ENCODE peak calls at places on chromosomes 2 and 18, in nine cellular contexts. One of them, this sample, is unnamed.

GRCh38 chr18:37276111-37276510 is 289.5 kb downstream of the CELF4 start:
- DNase-seq in T follicular helper cell: no peak
- DNase-seq in NCI-H1930: no peak
- DNase-seq in WTC11: no peak
- DNase-seq in neural crest cell: no peak
- DNase-seq in stimulated activated CD4-positive, alpha-beta T cell treated with anti-CD3 and anti-CD28 coated beads, Interleukin-15, amount 100 ng/mL, for 24 hours: no peak
- DNase-seq in right atrium auricular region: no peak
- DNase-seq in A172: no peak
- DNase-seq in suprapubic skin: no peak
- DNase-seq in this sample: no peak

GRCh38 chr2:134468093-134468640 is 214.3 kb downstream of the MGAT5 start:
- DNase-seq in neural crest cell: no peak
- DNase-seq in WTC11: no peak
- DNase-seq in suprapubic skin: no peak
- DNase-seq in NCI-H1930: no peak
- DNase-seq in T follicular helper cell: no peak
- DNase-seq in A172: no peak
- DNase-seq in right atrium auricular region: peak
- DNase-seq in stimulated activated CD4-positive, alpha-beta T cell treated with anti-CD3 and anti-CD28 coated beads, Interleukin-15, amount 100 ng/mL, for 24 hours: no peak
- DNase-seq in this sample: no peak

GRCh38 chr2:135798275-135798705 is 38.7 kb downstream of the LCT start:
- DNase-seq in A172: no peak
- DNase-seq in T follicular helper cell: no peak
- DNase-seq in WTC11: no peak
- DNase-seq in right atrium auricular region: no peak
- DNase-seq in suprapubic skin: no peak
- DNase-seq in stimulated activated CD4-positive, alpha-beta T cell treated with anti-CD3 and anti-CD28 coated beads, Interleukin-15, amount 100 ng/mL, for 24 hours: no peak
- DNase-seq in neural crest cell: no peak
- DNase-seq in NCI-H1930: no peak
- DNase-seq in this sample: no peak

GRCh38 chr2:59926706-59927105 is 626.7 kb downstream of the BCL11A start:
- DNase-seq in A172: no peak
- DNase-seq in stimulated activated CD4-positive, alpha-beta T cell treated with anti-CD3 and anti-CD28 coated beads, Interleukin-15, amount 100 ng/mL, for 24 hours: no peak
- DNase-seq in right atrium auricular region: no peak
- DNase-seq in NCI-H1930: no peak
- DNase-seq in WTC11: no peak
- DNase-seq in suprapubic skin: no peak
- DNase-seq in T follicular helper cell: no peak
- DNase-seq in neural crest cell: no peak
- DNase-seq in this sample: no peak

GRCh38 chr18:53534695-53535094 is 689.8 kb downstream of the MBD2 start:
- DNase-seq in right atrium auricular region: no peak
- DNase-seq in NCI-H1930: no peak
- DNase-seq in suprapubic skin: no peak
- DNase-seq in neural crest cell: no peak
- DNase-seq in stimulated activated CD4-positive, alpha-beta T cell treated with anti-CD3 and anti-CD28 coated beads, Interleukin-15, amount 100 ng/mL, for 24 hours: no peak
- DNase-seq in WTC11: no peak
- DNase-seq in A172: no peak
- DNase-seq in T follicular helper cell: no peak
- DNase-seq in this sample: no peak

GRCh38 chr2:171200469-171200868 is 39.8 kb upstream of the TLK1 start:
- DNase-seq in neural crest cell: no peak
- DNase-seq in T follicular helper cell: no peak
- DNase-seq in WTC11: no peak
- DNase-seq in stimulated activated CD4-positive, alpha-beta T cell treated with anti-CD3 and anti-CD28 coated beads, Interleukin-15, amount 100 ng/mL, for 24 hours: no peak
- DNase-seq in right atrium auricular region: no peak
- DNase-seq in suprapubic skin: no peak
- DNase-seq in NCI-H1930: no peak
- DNase-seq in A172: no peak
- DNase-seq in this sample: no peak

GRCh38 chr18:62881509-62882016 is 166.2 kb downstream of the PHLPP1 start:
- DNase-seq in suprapubic skin: no peak
- DNase-seq in T follicular helper cell: no peak
- DNase-seq in stimulated activated CD4-positive, alpha-beta T cell treated with anti-CD3 and anti-CD28 coated beads, Interleukin-15, amount 100 ng/mL, for 24 hours: peak
- DNase-seq in WTC11: no peak
- DNase-seq in NCI-H1930: peak
- DNase-seq in right atrium auricular region: peak
- DNase-seq in neural crest cell: no peak
- DNase-seq in A172: peak
- DNase-seq in this sample: no peak

GRCh38 chr2:19673213-19673791 is 228.5 kb downstream of the TTC32 start:
- DNase-seq in neural crest cell: no peak
- DNase-seq in A172: peak
- DNase-seq in WTC11: no peak
- DNase-seq in T follicular helper cell: no peak
- DNase-seq in stimulated activated CD4-positive, alpha-beta T cell treated with anti-CD3 and anti-CD28 coated beads, Interleukin-15, amount 100 ng/mL, for 24 hours: no peak
- DNase-seq in NCI-H1930: no peak
- DNase-seq in suprapubic skin: no peak
- DNase-seq in right atrium auricular region: no peak
- DNase-seq in this sample: peak

GRCh38 chr2:15807418-15808220 is 132.7 kb upstream of the MYCN start:
- DNase-seq in T follicular helper cell: no peak
- DNase-seq in neural crest cell: no peak
- DNase-seq in NCI-H1930: no peak
- DNase-seq in WTC11: no peak
- DNase-seq in suprapubic skin: no peak
- DNase-seq in A172: no peak
- DNase-seq in stimulated activated CD4-positive, alpha-beta T cell treated with anti-CD3 and anti-CD28 coated beads, Interleukin-15, amount 100 ng/mL, for 24 hours: no peak
- DNase-seq in right atrium auricular region: no peak
- DNase-seq in this sample: no peak

GRCh38 chr2:242085941-242086621 is 216.6 kb downstream of the RTP5 start:
- DNase-seq in A172: no peak
- DNase-seq in NCI-H1930: no peak
- DNase-seq in WTC11: no peak
- DNase-seq in suprapubic skin: peak
- DNase-seq in right atrium auricular region: no peak
- DNase-seq in T follicular helper cell: no peak
- DNase-seq in neural crest cell: no peak
- DNase-seq in stimulated activated CD4-positive, alpha-beta T cell treated with anti-CD3 and anti-CD28 coated beads, Interleukin-15, amount 100 ng/mL, for 24 hours: peak
- DNase-seq in this sample: peak

GRCh38 chr18:66083078-66083477 is 332.3 kb downstream of the CDH7 start:
- DNase-seq in neural crest cell: no peak
- DNase-seq in WTC11: no peak
- DNase-seq in stimulated activated CD4-positive, alpha-beta T cell treated with anti-CD3 and anti-CD28 coated beads, Interleukin-15, amount 100 ng/mL, for 24 hours: no peak
- DNase-seq in A172: no peak
- DNase-seq in T follicular helper cell: no peak
- DNase-seq in NCI-H1930: no peak
- DNase-seq in right atrium auricular region: no peak
- DNase-seq in suprapubic skin: no peak
- DNase-seq in this sample: no peak

GRCh38 chr2:108533832-108534576 is at the start of gene LIMS1:
- DNase-seq in A172: peak
- DNase-seq in right atrium auricular region: peak
- DNase-seq in NCI-H1930: peak
- DNase-seq in neural crest cell: peak
- DNase-seq in suprapubic skin: peak
- DNase-seq in T follicular helper cell: peak
- DNase-seq in WTC11: peak
- DNase-seq in stimulated activated CD4-positive, alpha-beta T cell treated with anti-CD3 and anti-CD28 coated beads, Interleukin-15, amount 100 ng/mL, for 24 hours: peak
- DNase-seq in this sample: peak

GRCh38 chr2:79876430-79876829 is 363.6 kb downstream of the CTNNA2 start:
- DNase-seq in A172: peak
- DNase-seq in neural crest cell: no peak
- DNase-seq in right atrium auricular region: no peak
- DNase-seq in WTC11: no peak
- DNase-seq in stimulated activated CD4-positive, alpha-beta T cell treated with anti-CD3 and anti-CD28 coated beads, Interleukin-15, amount 100 ng/mL, for 24 hours: no peak
- DNase-seq in T follicular helper cell: no peak
- DNase-seq in NCI-H1930: peak
- DNase-seq in suprapubic skin: no peak
- DNase-seq in this sample: peak

GRCh38 chr2:187774551-187775071 is 220.4 kb upstream of the TFPI start:
- DNase-seq in A172: peak
- DNase-seq in NCI-H1930: no peak
- DNase-seq in right atrium auricular region: no peak
- DNase-seq in WTC11: no peak
- DNase-seq in suprapubic skin: no peak
- DNase-seq in T follicular helper cell: no peak
- DNase-seq in stimulated activated CD4-positive, alpha-beta T cell treated with anti-CD3 and anti-CD28 coated beads, Interleukin-15, amount 100 ng/mL, for 24 hours: no peak
- DNase-seq in neural crest cell: no peak
- DNase-seq in this sample: no peak

GRCh38 chr18:48832961-48833700 is 117.6 kb downstream of the SMAD7 start:
- DNase-seq in NCI-H1930: no peak
- DNase-seq in T follicular helper cell: no peak
- DNase-seq in WTC11: peak
- DNase-seq in neural crest cell: no peak
- DNase-seq in suprapubic skin: no peak
- DNase-seq in A172: peak
- DNase-seq in right atrium auricular region: peak
- DNase-seq in stimulated activated CD4-positive, alpha-beta T cell treated with anti-CD3 and anti-CD28 coated beads, Interleukin-15, amount 100 ng/mL, for 24 hours: peak
- DNase-seq in this sample: peak

GRCh38 chr2:191811807-191812602 is 34.9 kb downstream of the CAVIN2 start:
- DNase-seq in right atrium auricular region: peak
- DNase-seq in stimulated activated CD4-positive, alpha-beta T cell treated with anti-CD3 and anti-CD28 coated beads, Interleukin-15, amount 100 ng/mL, for 24 hours: peak
- DNase-seq in neural crest cell: peak
- DNase-seq in NCI-H1930: peak
- DNase-seq in T follicular helper cell: no peak
- DNase-seq in suprapubic skin: no peak
- DNase-seq in A172: peak
- DNase-seq in WTC11: peak
- DNase-seq in this sample: peak

GRCh38 chr2:6922201-6922656 is 5.0 kb downstream of the RNF144A start:
- DNase-seq in right atrium auricular region: no peak
- DNase-seq in NCI-H1930: no peak
- DNase-seq in neural crest cell: no peak
- DNase-seq in stimulated activated CD4-positive, alpha-beta T cell treated with anti-CD3 and anti-CD28 coated beads, Interleukin-15, amount 100 ng/mL, for 24 hours: no peak
- DNase-seq in A172: peak
- DNase-seq in WTC11: no peak
- DNase-seq in suprapubic skin: no peak
- DNase-seq in T follicular helper cell: no peak
- DNase-seq in this sample: peak

GRCh38 chr2:207828361-207829057 is 58.8 kb upstream of the FZD5 start:
- DNase-seq in neural crest cell: no peak
- DNase-seq in stimulated activated CD4-positive, alpha-beta T cell treated with anti-CD3 and anti-CD28 coated beads, Interleukin-15, amount 100 ng/mL, for 24 hours: no peak
- DNase-seq in right atrium auricular region: no peak
- DNase-seq in suprapubic skin: no peak
- DNase-seq in WTC11: no peak
- DNase-seq in NCI-H1930: no peak
- DNase-seq in A172: peak
- DNase-seq in T follicular helper cell: no peak
- DNase-seq in this sample: peak

GRCh38 chr18:8952796-8953760 is 149.4 kb upstream of the NDUFV2 start:
- DNase-seq in T follicular helper cell: no peak
- DNase-seq in stimulated activated CD4-positive, alpha-beta T cell treated with anti-CD3 and anti-CD28 coated beads, Interleukin-15, amount 100 ng/mL, for 24 hours: no peak
- DNase-seq in WTC11: no peak
- DNase-seq in right atrium auricular region: no peak
- DNase-seq in A172: no peak
- DNase-seq in suprapubic skin: no peak
- DNase-seq in NCI-H1930: no peak
- DNase-seq in neural crest cell: no peak
- DNase-seq in this sample: no peak

GRCh38 chr2:222318026-222318711 is 19.4 kb upstream of the PAX3 start:
- DNase-seq in T follicular helper cell: peak
- DNase-seq in stimulated activated CD4-positive, alpha-beta T cell treated with anti-CD3 and anti-CD28 coated beads, Interleukin-15, amount 100 ng/mL, for 24 hours: peak
- DNase-seq in NCI-H1930: peak
- DNase-seq in A172: peak
- DNase-seq in suprapubic skin: no peak
- DNase-seq in right atrium auricular region: peak
- DNase-seq in neural crest cell: peak
- DNase-seq in WTC11: peak
- DNase-seq in this sample: peak

GRCh38 chr2:53969285-53970094 is 1.3 kb downstream of the PSME4 start:
- DNase-seq in T follicular helper cell: no peak
- DNase-seq in neural crest cell: no peak
- DNase-seq in WTC11: no peak
- DNase-seq in right atrium auricular region: no peak
- DNase-seq in NCI-H1930: no peak
- DNase-seq in A172: peak
- DNase-seq in suprapubic skin: no peak
- DNase-seq in stimulated activated CD4-positive, alpha-beta T cell treated with anti-CD3 and anti-CD28 coated beads, Interleukin-15, amount 100 ng/mL, for 24 hours: no peak
- DNase-seq in this sample: peak

GRCh38 chr2:62663443-62663842 is 42.1 kb upstream of the EHBP1 start:
- DNase-seq in A172: no peak
- DNase-seq in T follicular helper cell: no peak
- DNase-seq in NCI-H1930: no peak
- DNase-seq in right atrium auricular region: no peak
- DNase-seq in suprapubic skin: no peak
- DNase-seq in WTC11: no peak
- DNase-seq in neural crest cell: no peak
- DNase-seq in stimulated activated CD4-positive, alpha-beta T cell treated with anti-CD3 and anti-CD28 coated beads, Interleukin-15, amount 100 ng/mL, for 24 hours: no peak
- DNase-seq in this sample: no peak

GRCh38 chr2:7916670-7917069 is 765.2 kb upstream of the ID2 start:
- DNase-seq in suprapubic skin: no peak
- DNase-seq in WTC11: no peak
- DNase-seq in NCI-H1930: no peak
- DNase-seq in neural crest cell: no peak
- DNase-seq in T follicular helper cell: no peak
- DNase-seq in right atrium auricular region: no peak
- DNase-seq in A172: no peak
- DNase-seq in stimulated activated CD4-positive, alpha-beta T cell treated with anti-CD3 and anti-CD28 coated beads, Interleukin-15, amount 100 ng/mL, for 24 hours: no peak
- DNase-seq in this sample: no peak

GRCh38 chr2:141316103-141316502 is 814.7 kb downstream of the LRP1B start:
- DNase-seq in stimulated activated CD4-positive, alpha-beta T cell treated with anti-CD3 and anti-CD28 coated beads, Interleukin-15, amount 100 ng/mL, for 24 hours: no peak
- DNase-seq in suprapubic skin: no peak
- DNase-seq in neural crest cell: no peak
- DNase-seq in A172: no peak
- DNase-seq in NCI-H1930: no peak
- DNase-seq in WTC11: no peak
- DNase-seq in right atrium auricular region: no peak
- DNase-seq in T follicular helper cell: no peak
- DNase-seq in this sample: no peak

GRCh38 chr18:11419336-11419735 is 190.1 kb upstream of the SLC35G4 start:
- DNase-seq in stimulated activated CD4-positive, alpha-beta T cell treated with anti-CD3 and anti-CD28 coated beads, Interleukin-15, amount 100 ng/mL, for 24 hours: no peak
- DNase-seq in WTC11: no peak
- DNase-seq in neural crest cell: no peak
- DNase-seq in NCI-H1930: no peak
- DNase-seq in A172: no peak
- DNase-seq in right atrium auricular region: no peak
- DNase-seq in T follicular helper cell: no peak
- DNase-seq in suprapubic skin: no peak
- DNase-seq in this sample: no peak

GRCh38 chr2:199488772-199489400 is 31.1 kb upstream of the SATB2 start:
- DNase-seq in WTC11: peak
- DNase-seq in right atrium auricular region: no peak
- DNase-seq in stimulated activated CD4-positive, alpha-beta T cell treated with anti-CD3 and anti-CD28 coated beads, Interleukin-15, amount 100 ng/mL, for 24 hours: peak
- DNase-seq in T follicular helper cell: peak
- DNase-seq in suprapubic skin: no peak
- DNase-seq in neural crest cell: peak
- DNase-seq in A172: peak
- DNase-seq in NCI-H1930: peak
- DNase-seq in this sample: peak

GRCh38 chr2:216603010-216603883 is 30.0 kb upstream of the IGFBP2 start:
- DNase-seq in T follicular helper cell: no peak
- DNase-seq in WTC11: no peak
- DNase-seq in NCI-H1930: no peak
- DNase-seq in right atrium auricular region: no peak
- DNase-seq in suprapubic skin: no peak
- DNase-seq in neural crest cell: no peak
- DNase-seq in A172: no peak
- DNase-seq in stimulated activated CD4-positive, alpha-beta T cell treated with anti-CD3 and anti-CD28 coated beads, Interleukin-15, amount 100 ng/mL, for 24 hours: no peak
- DNase-seq in this sample: no peak

GRCh38 chr2:216636570-216637450 is 3.6 kb downstream of the IGFBP2 start:
- DNase-seq in WTC11: peak
- DNase-seq in A172: peak
- DNase-seq in suprapubic skin: no peak
- DNase-seq in stimulated activated CD4-positive, alpha-beta T cell treated with anti-CD3 and anti-CD28 coated beads, Interleukin-15, amount 100 ng/mL, for 24 hours: no peak
- DNase-seq in T follicular helper cell: no peak
- DNase-seq in right atrium auricular region: no peak
- DNase-seq in NCI-H1930: no peak
- DNase-seq in neural crest cell: peak
- DNase-seq in this sample: peak

GRCh38 chr2:121368841-121369240 is 83.8 kb upstream of the TFCP2L1 start:
- DNase-seq in stimulated activated CD4-positive, alpha-beta T cell treated with anti-CD3 and anti-CD28 coated beads, Interleukin-15, amount 100 ng/mL, for 24 hours: no peak
- DNase-seq in NCI-H1930: no peak
- DNase-seq in neural crest cell: no peak
- DNase-seq in A172: no peak
- DNase-seq in WTC11: no peak
- DNase-seq in right atrium auricular region: no peak
- DNase-seq in T follicular helper cell: no peak
- DNase-seq in suprapubic skin: no peak
- DNase-seq in this sample: no peak

GRCh38 chr2:238996331-238997136 is 148.6 kb downstream of the TWIST2 start:
- DNase-seq in T follicular helper cell: no peak
- DNase-seq in WTC11: no peak
- DNase-seq in suprapubic skin: no peak
- DNase-seq in stimulated activated CD4-positive, alpha-beta T cell treated with anti-CD3 and anti-CD28 coated beads, Interleukin-15, amount 100 ng/mL, for 24 hours: no peak
- DNase-seq in NCI-H1930: no peak
- DNase-seq in neural crest cell: no peak
- DNase-seq in right atrium auricular region: no peak
- DNase-seq in A172: no peak
- DNase-seq in this sample: no peak

GRCh38 chr2:98013407-98014042 is 17.8 kb upstream of the TMEM131 start:
- DNase-seq in A172: peak
- DNase-seq in WTC11: no peak
- DNase-seq in stimulated activated CD4-positive, alpha-beta T cell treated with anti-CD3 and anti-CD28 coated beads, Interleukin-15, amount 100 ng/mL, for 24 hours: peak
- DNase-seq in NCI-H1930: no peak
- DNase-seq in right atrium auricular region: no peak
- DNase-seq in neural crest cell: no peak
- DNase-seq in suprapubic skin: no peak
- DNase-seq in T follicular helper cell: no peak
- DNase-seq in this sample: no peak